ENCODE peak calls at places on chromosomes 5 and 9, in nine cellular contexts. One of them, this sample, is unnamed.

GRCh38 chr5:175873090-175873454 is 1.7 kb downstream of the CPLX2 start:
- DNase-seq in CD4-positive, alpha-beta T cell: no peak
- DNase-seq in H9: peak
- DNase-seq in mesothelial cell of epicardium: no peak
- DNase-seq in A549: peak
- DNase-seq in astrocyte of the spinal cord: no peak
- DNase-seq in Caco-2: no peak
- DNase-seq in GM10248: peak
- DNase-seq in lower lobe of right lung: peak
- DNase-seq in this sample: peak

GRCh38 chr9:1698991-1699390 is 316.2 kb upstream of the SMARCA2 start:
- DNase-seq in CD4-positive, alpha-beta T cell: no peak
- DNase-seq in H9: no peak
- DNase-seq in mesothelial cell of epicardium: no peak
- DNase-seq in A549: no peak
- DNase-seq in astrocyte of the spinal cord: no peak
- DNase-seq in Caco-2: no peak
- DNase-seq in GM10248: no peak
- DNase-seq in lower lobe of right lung: no peak
- DNase-seq in this sample: no peak

GRCh38 chr5:158933494-158934318 is 166.0 kb downstream of the EBF1 start:
- DNase-seq in CD4-positive, alpha-beta T cell: no peak
- DNase-seq in H9: no peak
- DNase-seq in mesothelial cell of epicardium: no peak
- DNase-seq in A549: no peak
- DNase-seq in astrocyte of the spinal cord: no peak
- DNase-seq in Caco-2: no peak
- DNase-seq in GM10248: no peak
- DNase-seq in lower lobe of right lung: no peak
- DNase-seq in this sample: no peak

GRCh38 chr5:132098151-132098594 is 24.6 kb downstream of the CSF2 start:
- DNase-seq in CD4-positive, alpha-beta T cell: no peak
- DNase-seq in H9: no peak
- DNase-seq in mesothelial cell of epicardium: no peak
- DNase-seq in A549: no peak
- DNase-seq in astrocyte of the spinal cord: no peak
- DNase-seq in Caco-2: no peak
- DNase-seq in GM10248: no peak
- DNase-seq in lower lobe of right lung: no peak
- DNase-seq in this sample: no peak

GRCh38 chr9:13143281-13143680 is 136.2 kb downstream of the MPDZ start:
- DNase-seq in CD4-positive, alpha-beta T cell: no peak
- DNase-seq in H9: no peak
- DNase-seq in mesothelial cell of epicardium: no peak
- DNase-seq in A549: no peak
- DNase-seq in astrocyte of the spinal cord: no peak
- DNase-seq in Caco-2: no peak
- DNase-seq in GM10248: no peak
- DNase-seq in lower lobe of right lung: no peak
- DNase-seq in this sample: no peak

GRCh38 chr9:88993327-88993726 is 2.1 kb downstream of the S1PR3 start:
- DNase-seq in CD4-positive, alpha-beta T cell: no peak
- DNase-seq in H9: no peak
- DNase-seq in mesothelial cell of epicardium: no peak
- DNase-seq in A549: no peak
- DNase-seq in astrocyte of the spinal cord: no peak
- DNase-seq in Caco-2: no peak
- DNase-seq in GM10248: no peak
- DNase-seq in lower lobe of right lung: no peak
- DNase-seq in this sample: no peak

GRCh38 chr9:86978413-86978812 is 31.1 kb upstream of the GAS1 start:
- DNase-seq in CD4-positive, alpha-beta T cell: no peak
- DNase-seq in H9: no peak
- DNase-seq in mesothelial cell of epicardium: no peak
- DNase-seq in A549: no peak
- DNase-seq in astrocyte of the spinal cord: peak
- DNase-seq in Caco-2: no peak
- DNase-seq in GM10248: no peak
- DNase-seq in lower lobe of right lung: no peak
- DNase-seq in this sample: no peak

GRCh38 chr5:159874308-159874707 is 42.0 kb upstream of the ADRA1B start:
- DNase-seq in CD4-positive, alpha-beta T cell: no peak
- DNase-seq in H9: no peak
- DNase-seq in mesothelial cell of epicardium: no peak
- DNase-seq in A549: peak
- DNase-seq in astrocyte of the spinal cord: no peak
- DNase-seq in Caco-2: no peak
- DNase-seq in GM10248: no peak
- DNase-seq in lower lobe of right lung: no peak
- DNase-seq in this sample: no peak

GRCh38 chr9:35618325-35618727 is at the start of gene CD72:
- DNase-seq in CD4-positive, alpha-beta T cell: no peak
- DNase-seq in H9: no peak
- DNase-seq in mesothelial cell of epicardium: no peak
- DNase-seq in A549: no peak
- DNase-seq in astrocyte of the spinal cord: no peak
- DNase-seq in Caco-2: no peak
- DNase-seq in GM10248: peak
- DNase-seq in lower lobe of right lung: no peak
- DNase-seq in this sample: no peak

GRCh38 chr5:43661102-43661501 is 58.1 kb downstream of the NNT start:
- DNase-seq in CD4-positive, alpha-beta T cell: no peak
- DNase-seq in H9: no peak
- DNase-seq in mesothelial cell of epicardium: no peak
- DNase-seq in A549: peak
- DNase-seq in astrocyte of the spinal cord: peak
- DNase-seq in Caco-2: peak
- DNase-seq in GM10248: no peak
- DNase-seq in lower lobe of right lung: no peak
- DNase-seq in this sample: peak

GRCh38 chr5:176371621-176372539 is 6.6 kb downstream of the ARL10 start:
- DNase-seq in CD4-positive, alpha-beta T cell: no peak
- DNase-seq in H9: no peak
- DNase-seq in mesothelial cell of epicardium: no peak
- DNase-seq in A549: no peak
- DNase-seq in astrocyte of the spinal cord: no peak
- DNase-seq in Caco-2: no peak
- DNase-seq in GM10248: no peak
- DNase-seq in lower lobe of right lung: no peak
- DNase-seq in this sample: no peak

GRCh38 chr5:91381134-91381773 is 1.9 kb downstream of the ARRDC3 start:
- DNase-seq in CD4-positive, alpha-beta T cell: no peak
- DNase-seq in H9: no peak
- DNase-seq in mesothelial cell of epicardium: no peak
- DNase-seq in A549: no peak
- DNase-seq in astrocyte of the spinal cord: no peak
- DNase-seq in Caco-2: no peak
- DNase-seq in GM10248: no peak
- DNase-seq in lower lobe of right lung: no peak
- DNase-seq in this sample: no peak

DNA sequence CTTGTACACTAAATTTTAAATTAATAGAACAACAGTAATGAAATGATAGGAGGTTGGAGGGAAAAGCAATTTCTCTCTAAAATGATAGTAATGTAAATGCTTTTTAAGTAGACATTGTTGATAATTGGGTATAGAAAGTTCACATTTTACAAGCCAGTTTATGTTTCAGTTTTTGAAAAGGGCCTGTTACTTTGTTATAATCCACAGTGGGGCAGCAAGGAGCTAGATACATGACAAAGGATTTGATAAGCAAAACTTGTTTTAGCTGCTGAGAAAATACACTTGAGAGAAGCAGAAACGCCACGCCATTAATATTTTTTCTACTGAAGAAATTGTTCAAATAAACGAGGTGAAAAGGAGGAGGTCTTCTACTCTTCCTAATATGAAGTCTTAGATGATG is 30.2 kb downstream of the SREK1 start:
- DNase-seq in CD4-positive, alpha-beta T cell: no peak
- DNase-seq in H9: no peak
- DNase-seq in mesothelial cell of epicardium: no peak
- DNase-seq in A549: peak
- DNase-seq in astrocyte of the spinal cord: peak
- DNase-seq in Caco-2: peak
- DNase-seq in GM10248: no peak
- DNase-seq in lower lobe of right lung: no peak
- DNase-seq in this sample: no peak
- TF ChIP-seq CTCF in CD4-positive, alpha-beta T cell: peak
- TF ChIP-seq CTCF in H9: no peak
- TF ChIP-seq CTCF in mesothelial cell of epicardium: no peak
- TF ChIP-seq CTCF in A549: no peak
- TF ChIP-seq CTCF in astrocyte of the spinal cord: peak
- TF ChIP-seq CTCF in Caco-2: peak
- TF ChIP-seq CTCF in GM10248: no peak
- TF ChIP-seq CTCF in lower lobe of right lung: peak
- TF ChIP-seq CTCF in this sample: peak

DNA sequence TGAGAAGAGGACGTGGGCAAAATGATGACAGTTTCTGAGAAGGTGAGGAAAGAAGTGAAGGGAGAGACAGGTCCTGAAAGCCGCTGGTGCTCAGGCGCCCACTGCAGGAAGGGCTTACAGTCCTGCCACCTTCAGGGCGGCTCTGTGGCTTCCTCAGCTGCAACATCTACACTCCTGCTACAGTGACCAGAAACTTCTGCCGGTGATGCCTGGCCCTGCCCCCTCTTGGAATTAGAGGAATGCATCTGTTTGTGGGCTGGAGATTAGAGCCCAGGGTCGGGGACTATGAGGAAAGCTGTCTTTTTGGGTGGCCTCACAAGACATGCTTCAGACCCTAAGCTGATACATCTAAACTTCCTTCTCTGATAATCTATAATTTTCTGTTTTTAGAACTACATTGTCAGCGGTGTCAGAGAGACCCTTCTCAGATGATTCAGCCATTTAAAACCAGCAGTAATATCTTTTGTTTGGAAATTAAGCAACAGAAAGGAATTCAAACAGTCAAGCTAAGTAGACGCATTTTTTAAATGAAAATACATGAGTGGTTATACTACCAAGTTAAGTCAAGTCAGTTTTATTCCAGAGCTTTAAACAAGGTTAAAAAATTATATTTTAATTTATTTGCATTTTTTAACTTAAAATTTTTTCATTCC is 30.4 kb downstream of the PRDM6 start:
- DNase-seq in CD4-positive, alpha-beta T cell: no peak
- DNase-seq in H9: peak
- DNase-seq in mesothelial cell of epicardium: peak
- DNase-seq in A549: peak
- DNase-seq in astrocyte of the spinal cord: peak
- DNase-seq in Caco-2: peak
- DNase-seq in GM10248: no peak
- DNase-seq in lower lobe of right lung: peak
- DNase-seq in this sample: no peak
- TF ChIP-seq CTCF in CD4-positive, alpha-beta T cell: no peak
- TF ChIP-seq CTCF in H9: peak
- TF ChIP-seq CTCF in mesothelial cell of epicardium: no peak
- TF ChIP-seq CTCF in A549: peak
- TF ChIP-seq CTCF in astrocyte of the spinal cord: peak
- TF ChIP-seq CTCF in Caco-2: peak
- TF ChIP-seq CTCF in GM10248: no peak
- TF ChIP-seq CTCF in lower lobe of right lung: no peak
- TF ChIP-seq CTCF in this sample: no peak

GRCh38 chr5:113381015-113381326 is 53.8 kb downstream of the TSSK1B start:
- DNase-seq in CD4-positive, alpha-beta T cell: no peak
- DNase-seq in H9: no peak
- DNase-seq in mesothelial cell of epicardium: no peak
- DNase-seq in A549: no peak
- DNase-seq in astrocyte of the spinal cord: no peak
- DNase-seq in Caco-2: no peak
- DNase-seq in GM10248: no peak
- DNase-seq in lower lobe of right lung: no peak
- DNase-seq in this sample: no peak

GRCh38 chr5:113378486-113378885 is 56.3 kb downstream of the TSSK1B start:
- DNase-seq in CD4-positive, alpha-beta T cell: no peak
- DNase-seq in H9: no peak
- DNase-seq in mesothelial cell of epicardium: no peak
- DNase-seq in A549: no peak
- DNase-seq in astrocyte of the spinal cord: peak
- DNase-seq in Caco-2: no peak
- DNase-seq in GM10248: no peak
- DNase-seq in lower lobe of right lung: no peak
- DNase-seq in this sample: no peak

GRCh38 chr5:113378081-113378480 is 56.7 kb downstream of the TSSK1B start:
- DNase-seq in CD4-positive, alpha-beta T cell: no peak
- DNase-seq in H9: no peak
- DNase-seq in mesothelial cell of epicardium: no peak
- DNase-seq in A549: no peak
- DNase-seq in astrocyte of the spinal cord: no peak
- DNase-seq in Caco-2: no peak
- DNase-seq in GM10248: no peak
- DNase-seq in lower lobe of right lung: no peak
- DNase-seq in this sample: no peak

GRCh38 chr5:113380299-113381014 is 54.3 kb downstream of the TSSK1B start:
- DNase-seq in CD4-positive, alpha-beta T cell: no peak
- DNase-seq in H9: no peak
- DNase-seq in mesothelial cell of epicardium: no peak
- DNase-seq in A549: no peak
- DNase-seq in astrocyte of the spinal cord: no peak
- DNase-seq in Caco-2: no peak
- DNase-seq in GM10248: no peak
- DNase-seq in lower lobe of right lung: no peak
- DNase-seq in this sample: no peak

GRCh38 chr5:113378960-113379541 is 55.7 kb downstream of the TSSK1B start:
- DNase-seq in CD4-positive, alpha-beta T cell: peak
- DNase-seq in H9: peak
- DNase-seq in mesothelial cell of epicardium: peak
- DNase-seq in A549: peak
- DNase-seq in astrocyte of the spinal cord: peak
- DNase-seq in Caco-2: peak
- DNase-seq in GM10248: peak
- DNase-seq in lower lobe of right lung: no peak
- DNase-seq in this sample: peak
- TF ChIP-seq CTCF in CD4-positive, alpha-beta T cell: peak
- TF ChIP-seq CTCF in H9: peak
- TF ChIP-seq CTCF in mesothelial cell of epicardium: peak
- TF ChIP-seq CTCF in A549: peak
- TF ChIP-seq CTCF in astrocyte of the spinal cord: peak
- TF ChIP-seq CTCF in Caco-2: peak
- TF ChIP-seq CTCF in GM10248: peak
- TF ChIP-seq CTCF in lower lobe of right lung: peak
- TF ChIP-seq CTCF in this sample: peak

DNA sequence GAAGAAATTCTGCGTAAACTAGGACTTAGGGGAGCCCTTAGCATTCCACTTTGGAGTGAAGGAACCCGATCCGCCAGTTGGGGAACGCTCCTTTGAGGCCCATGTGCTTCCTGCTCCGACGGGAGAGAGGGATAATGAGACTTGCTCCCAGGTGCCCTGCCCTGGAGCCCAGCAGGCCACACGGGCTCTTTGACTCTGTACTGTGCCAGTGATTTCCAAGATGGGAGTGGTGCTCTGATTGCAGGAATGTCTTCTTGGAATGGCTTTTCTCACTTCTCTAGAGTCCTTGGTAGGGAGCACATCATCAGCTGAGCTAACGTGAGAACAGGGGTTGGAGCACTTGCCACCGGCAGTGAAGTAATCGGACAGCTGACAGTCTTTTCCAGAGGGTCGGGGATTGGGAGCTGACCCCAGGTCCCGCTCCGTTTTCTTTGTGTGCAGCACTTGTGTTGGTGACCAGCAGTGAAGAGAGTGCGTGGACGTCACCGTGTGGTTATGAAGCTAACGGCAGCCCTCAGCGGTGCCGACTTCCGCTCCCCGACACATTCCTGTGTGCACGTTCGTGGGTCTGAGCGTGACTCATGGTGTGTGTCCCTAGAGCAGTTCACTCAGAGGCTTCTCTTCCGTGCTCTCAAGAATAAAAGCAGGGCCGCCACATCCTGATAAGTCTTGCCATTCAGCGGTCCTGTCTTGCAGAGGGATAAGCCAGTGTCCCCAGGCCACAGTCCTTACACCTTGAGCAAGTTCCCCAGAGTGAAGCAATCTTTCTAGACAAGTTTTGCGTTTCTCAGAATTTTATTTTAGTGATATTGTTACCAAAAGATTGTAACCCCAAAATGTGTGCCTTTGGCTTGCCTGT is 25.6 kb downstream of the ABL1 start:
- DNase-seq in CD4-positive, alpha-beta T cell: no peak
- DNase-seq in H9: no peak
- DNase-seq in mesothelial cell of epicardium: no peak
- DNase-seq in A549: peak
- DNase-seq in astrocyte of the spinal cord: peak
- DNase-seq in Caco-2: no peak
- DNase-seq in GM10248: no peak
- DNase-seq in lower lobe of right lung: peak
- DNase-seq in this sample: no peak
- TF ChIP-seq CTCF in CD4-positive, alpha-beta T cell: no peak
- TF ChIP-seq CTCF in H9: no peak
- TF ChIP-seq CTCF in mesothelial cell of epicardium: no peak
- TF ChIP-seq CTCF in A549: no peak
- TF ChIP-seq CTCF in astrocyte of the spinal cord: peak
- TF ChIP-seq CTCF in Caco-2: no peak
- TF ChIP-seq CTCF in GM10248: no peak
- TF ChIP-seq CTCF in lower lobe of right lung: peak
- TF ChIP-seq CTCF in this sample: no peak

This sample was measured in neural crest cell.